ENCODE peak calls at places on chromosomes 3 and 15, in four cellular contexts. B, I, D and O are unnamed samples.

GRCh38 chr15:73930790-73931281 is 4.6 kb downstream of the LOXL1 start:
- DNase-seq in B (no peak), I (no peak), D (no peak), O (peak)

GRCh38 chr15:74400915-74401757 is 32.6 kb downstream of the SEMA7A start:
- DNase-seq in B (no peak), I (no peak), D (no peak), O (no peak)

GRCh38 chr3:52453496-52454234 is at the start of gene TNNC1:
- DNase-seq in B (no peak), I (peak), D (no peak), O (no peak)

GRCh38 chr3:190092250-190092649 is 28.4 kb downstream of the P3H2 start:
- DNase-seq in B (no peak), I (no peak), D (no peak), O (no peak)

GRCh38 chr3:10533731-10534011 is 28.3 kb upstream of the ATP2B2 start:
- DNase-seq in B (no peak), I (no peak), D (no peak), O (peak)

GRCh38 chr15:74489518-74490338 is 28.8 kb upstream of the UBL7 start:
- DNase-seq in B (peak), I (peak), D (peak), O (peak)

GRCh38 chr3:11671648-11672100 is 28.0 kb upstream of the VGLL4 start:
- DNase-seq in B (no peak), I (no peak), D (no peak), O (no peak)

GRCh38 chr3:25035511-25035910 is 392.6 kb upstream of the RARB start:
- DNase-seq in B (no peak), I (no peak), D (no peak), O (no peak)

GRCh38 chr15:92883643-92884458 is 16.3 kb upstream of the CHD2 start:
- DNase-seq in B (no peak), I (no peak), D (no peak), O (no peak)

GRCh38 chr15:80228959-80229610 is 22.9 kb downstream of the CTXND1 start:
- DNase-seq in B (no peak), I (peak), D (no peak), O (no peak)

GRCh38 chr3:32865364-32865763 is 47.6 kb downstream of the TRIM71 start:
- DNase-seq in B (no peak), I (no peak), D (no peak), O (no peak)